ENCODE peak calls at places on chromosomes 4 and X, in four cellular contexts. S is tibial artery, E is transverse colon, O is WERI-Rb-1. G is an unnamed sample.
A peak's percentile ranks its signal among the peaks of the same experiment; 100 is the strongest.

GRCh38 chr4:109921384-109921808 is 8.7 kb downstream of the EGF start:
- DNase-seq in S (no peak), E (no peak), O (no peak), G (no peak)

GRCh38 chrX:133681416-133681815 is 266.1 kb upstream of the GPC4 start:
- DNase-seq in S (no peak), E (no peak), O (no peak), G (no peak)

GRCh38 chr4:106315476-106315967 is 487 bp downstream of the TBCK start:
- DNase-seq in S (no peak), E (no peak), O (no peak), G (no peak)

GRCh38 chr4:7725951-7726350 is 213.7 kb downstream of the AFAP1 start:
- DNase-seq in S (no peak), E (no peak), O (no peak), G (no peak)

GRCh38 chr4:145679991-145680455 is at the start of gene C4orf51:
- DNase-seq in S (no peak), E (no peak), O (no peak), G (no peak)

GRCh38 chr4:163245044-163245443 is 78.4 kb upstream of the NAF1 start:
- DNase-seq in S (no peak), E (no peak), O (no peak), G (no peak)

GRCh38 chrX:40108959-40109287 is 11.2 kb upstream of the BCOR start:
- DNase-seq in S (no peak), E (peak; percentile 84), O (no peak), G (peak; percentile 59)

GRCh38 chr4:105965183-105965800 is 70.0 kb downstream of the NPNT start:
- DNase-seq in S (no peak), E (no peak), O (no peak), G (no peak)

GRCh38 chrX:51395807-51396728 is 63.4 kb downstream of the NUDT10 start:
- DNase-seq in S (no peak), E (no peak), O (no peak), G (peak; percentile 25)

GRCh38 chrX:97224148-97224547 is 340.4 kb downstream of the RPA4 start:
- DNase-seq in S (no peak), E (no peak), O (no peak), G (peak; percentile 1)

GRCh38 chr4:153022233-153022632 is 86.1 kb downstream of the FHDC1 start:
- DNase-seq in S (no peak), E (peak; percentile 12), O (no peak), G (no peak)

GRCh38 chrX:25531096-25531495 is 515.3 kb upstream of the ARX start:
- DNase-seq in S (peak; percentile 18), E (no peak), O (no peak), G (no peak)

GRCh38 chrX:149040873-149041535 is 464.1 kb downstream of the IDS start:
- DNase-seq in S (no peak), E (no peak), O (no peak), G (peak; percentile 11)

GRCh38 chr4:38132140-38132673 is 172.0 kb downstream of the PTTG2 start:
- DNase-seq in S (peak; percentile 66), E (peak; percentile 59), O (no peak), G (peak; percentile 86)

GRCh38 chrX:150197388-150197787 is 165.7 kb upstream of the MAMLD1 start:
- DNase-seq in S (no peak), E (no peak), O (no peak), G (no peak)

GRCh38 chr4:158410272-158410671 is 111.4 kb upstream of the RXFP1 start:
- DNase-seq in S (no peak), E (no peak), O (no peak), G (no peak)

DNA sequence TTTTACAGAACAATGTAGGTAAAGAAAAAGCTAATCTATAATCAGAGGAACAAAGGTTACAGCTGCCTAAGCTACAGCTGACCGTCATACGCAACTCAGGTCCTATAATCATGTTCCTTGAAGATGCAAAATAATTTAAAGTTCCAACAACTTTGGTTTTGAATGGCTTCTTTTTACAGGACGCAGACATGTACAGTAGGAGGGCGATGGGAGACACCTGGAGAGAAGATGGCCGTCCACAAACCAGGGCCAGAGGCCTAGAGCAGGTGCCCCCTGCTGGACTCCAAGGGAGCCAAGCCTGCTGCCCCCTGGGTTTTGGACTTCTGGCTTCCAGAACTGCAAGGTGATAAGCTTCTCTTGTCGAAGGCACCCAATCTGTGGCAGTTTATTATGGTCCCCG is 10.6 kb downstream of the HGFAC start:
- DNase-seq in S (no peak), E (no peak), O (peak; percentile 63), G (no peak)
- TF ChIP-seq CTCF in S (no peak), E (no peak), O (peak; percentile 86), G (peak; percentile 41)

GRCh38 chr4:108774809-108775530 is 12.1 kb upstream of the ETNPPL start:
- DNase-seq in S (no peak), E (no peak), O (no peak), G (no peak)
- TF ChIP-seq CTCF in S (no peak), E (no peak), O (no peak), G (no peak)

GRCh38 chr4:51999250-51999649 is 20.9 kb downstream of the LRRC66 start:
- DNase-seq in S (no peak), E (no peak), O (no peak), G (no peak)

GRCh38 chr4:51998837-51999236 is 21.3 kb downstream of the LRRC66 start:
- DNase-seq in S (no peak), E (no peak), O (no peak), G (no peak)

GRCh38 chr4:51995647-51996046 is 24.5 kb downstream of the LRRC66 start:
- DNase-seq in S (no peak), E (no peak), O (no peak), G (no peak)

GRCh38 chr4:52001616-52002015 is 18.5 kb downstream of the LRRC66 start:
- DNase-seq in S (no peak), E (no peak), O (no peak), G (no peak)

DNA sequence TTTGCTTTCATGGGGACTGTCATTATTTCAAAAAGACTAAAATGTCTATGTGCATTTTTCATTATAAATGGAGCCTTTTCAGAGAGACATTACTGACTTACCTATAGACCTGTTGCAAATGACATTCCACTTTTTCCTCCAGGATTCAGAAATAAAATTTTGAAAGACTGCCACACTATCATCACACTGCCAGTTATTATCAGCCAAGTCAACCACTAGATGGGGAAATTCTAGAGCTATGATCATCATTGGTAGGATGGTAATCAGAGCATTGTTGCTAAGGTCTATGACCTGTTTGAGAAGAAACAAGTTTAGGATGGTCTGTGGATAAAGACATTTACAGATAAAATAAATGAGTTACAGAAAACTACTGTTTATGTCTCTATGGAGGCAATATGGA is 22.5 kb downstream of the LRRC66 start:
- DNase-seq in S (no peak), E (no peak), O (no peak), G (no peak)
- TF ChIP-seq CTCF in S (no peak), E (no peak), O (no peak), G (no peak)

GRCh38 chrX:24145340-24146186 is 4.0 kb upstream of the ZFX start:
- DNase-seq in S (no peak), E (no peak), O (no peak), G (no peak)
- TF ChIP-seq CTCF in S (no peak), E (no peak), O (no peak), G (no peak)

G was measured in GM06990.